ENCODE peak calls at places on chromosomes 7 and 10, in four cellular contexts. A is psoas muscle, P is spleen, V is aorta. J is an unnamed sample.

GRCh38 chr10:132897516-132898381 is 44.6 kb downstream of the CFAP46 start:
- DNase-seq in A (no peak), P (peak; percentile 60), V (no peak), J (peak; percentile 50)

GRCh38 chr10:24617771-24618396 is 105.8 kb downstream of the ARHGAP21 start:
- DNase-seq in A (peak; percentile 66), P (no peak), V (peak; percentile 64), J (peak; percentile 69)

GRCh38 chr10:89236221-89236620 is 15.4 kb downstream of the LIPA start:
- DNase-seq in A (no peak), P (no peak), V (no peak), J (no peak)

GRCh38 chr10:28783089-28783488 is 105.8 kb downstream of the BAMBI start:
- DNase-seq in A (no peak), P (no peak), V (no peak), J (no peak)

GRCh38 chr7:37448057-37448636 is 517 bp downstream of the ELMO1 start:
- DNase-seq in A (no peak), P (no peak), V (no peak), J (no peak)

GRCh38 chr10:103792547-103792946 is 62.8 kb downstream of the SH3PXD2A start:
- DNase-seq in A (no peak), P (no peak), V (no peak), J (no peak)

GRCh38 chr7:28955723-28956607 is 2.2 kb downstream of the TRIL start:
- DNase-seq in A (peak; percentile 82), P (peak; percentile 90), V (peak; percentile 72), J (peak; percentile 93)

GRCh38 chr7:135512135-135512887 is 2.4 kb upstream of the CNOT4 start:
- DNase-seq in A (no peak), P (no peak), V (no peak), J (no peak)

GRCh38 chr10:30625110-30625509 is 4.4 kb downstream of the LYZL2 start:
- DNase-seq in A (no peak), P (no peak), V (no peak), J (no peak)

DNA sequence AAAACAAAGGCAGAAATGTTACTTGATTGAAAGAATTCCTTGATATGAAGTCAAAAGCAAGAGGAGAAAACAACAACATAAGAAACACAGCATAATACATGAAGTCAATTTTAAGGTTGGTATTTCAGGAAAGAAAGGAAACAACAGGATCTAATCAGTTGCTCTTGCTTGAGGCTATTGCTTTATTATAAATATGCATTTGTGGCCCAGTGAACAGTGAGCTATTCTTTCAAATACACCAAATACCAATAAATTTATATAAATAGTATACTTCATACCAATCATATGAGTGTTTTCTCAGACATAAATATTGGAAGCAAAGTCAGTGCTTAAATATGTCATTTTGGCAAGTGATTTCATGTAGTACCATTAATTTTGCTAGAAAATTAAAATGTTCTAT is 806.6 kb downstream of the NXPH1 start:
- DNase-seq in A (no peak), P (no peak), V (no peak), J (no peak)
- H3K4me3 ChIP-seq in A (no peak overlapping the region), P (no peak overlapping the region), V (no peak overlapping the region), J (no peak overlapping the region)

DNA sequence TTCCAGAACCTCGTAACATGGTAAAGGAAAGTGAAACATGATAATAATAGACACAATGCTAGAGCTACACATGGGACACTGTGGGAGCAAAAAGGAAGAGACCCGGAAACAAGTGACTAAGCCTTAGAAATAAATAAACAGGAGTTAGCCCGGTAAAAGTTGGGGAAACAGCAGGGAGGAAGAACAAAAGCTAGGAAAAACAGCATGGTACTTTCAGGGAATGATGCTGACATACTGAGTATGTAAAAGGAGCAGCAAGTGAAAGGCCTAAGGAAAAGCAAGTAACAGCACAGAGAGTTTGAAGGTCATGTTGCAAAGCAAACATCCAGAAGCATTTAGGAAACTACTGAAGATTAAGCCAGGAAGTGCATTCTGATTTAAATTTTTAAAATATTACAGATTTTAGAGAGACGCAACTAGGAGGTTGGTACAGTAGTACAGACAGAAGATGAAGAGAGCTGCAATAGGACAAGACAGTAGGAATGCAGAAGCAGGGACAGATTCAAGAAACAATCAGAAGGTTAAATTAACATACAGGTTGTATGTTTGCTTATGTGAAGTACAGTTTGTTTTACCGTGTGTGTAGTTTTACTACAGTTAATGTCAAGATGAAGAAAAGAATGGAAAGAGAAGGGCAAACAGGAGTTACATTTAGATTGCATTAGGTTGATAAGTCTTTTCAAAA is 63.7 kb downstream of the ARHGAP12 start:
- DNase-seq in A (no peak), P (no peak), V (no peak), J (no peak)
- H3K27ac ChIP-seq in A (peak overlapping the region; percentile 7), P (peak overlapping the region; percentile 23), V (no peak overlapping the region), J (no peak overlapping the region)

DNA sequence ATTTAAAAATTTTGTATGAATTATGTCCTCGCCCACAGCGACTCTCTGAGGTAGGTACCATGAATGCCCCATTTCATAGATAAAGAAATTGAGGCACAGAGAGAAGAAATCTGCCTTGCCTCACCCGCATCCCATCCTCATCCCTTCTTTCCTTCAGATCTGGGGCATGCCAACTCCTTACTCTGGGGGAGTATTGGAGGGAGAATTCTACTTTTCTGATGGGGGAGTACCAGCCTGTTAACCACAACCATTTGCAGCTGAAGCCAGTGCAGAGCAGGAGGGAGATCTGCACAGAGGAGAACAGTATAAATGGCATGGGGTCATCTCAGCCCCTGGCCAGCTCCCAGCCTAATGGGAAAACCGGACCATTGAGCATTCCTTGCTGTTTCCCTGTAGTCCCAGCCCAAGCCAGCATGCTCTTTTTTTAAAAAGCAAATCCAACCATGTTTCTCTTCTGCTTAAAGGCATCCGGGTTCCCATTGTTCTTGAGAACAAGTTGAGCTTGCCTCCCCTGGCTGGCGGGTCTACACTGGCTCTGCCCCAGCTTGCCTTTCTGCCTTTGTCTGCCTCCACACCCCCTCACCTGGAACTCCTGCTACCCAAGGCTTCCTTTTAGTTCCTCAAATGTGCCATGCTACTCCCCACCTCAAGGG is 8.7 kb upstream of the ZNF503 start:
- DNase-seq in A (no peak), P (no peak), V (no peak), J (no peak)
- H3K4me3 ChIP-seq in A (peak overlapping the region; percentile 84), P (no peak overlapping the region), V (no peak overlapping the region), J (peak overlapping the region; percentile 70)

DNA sequence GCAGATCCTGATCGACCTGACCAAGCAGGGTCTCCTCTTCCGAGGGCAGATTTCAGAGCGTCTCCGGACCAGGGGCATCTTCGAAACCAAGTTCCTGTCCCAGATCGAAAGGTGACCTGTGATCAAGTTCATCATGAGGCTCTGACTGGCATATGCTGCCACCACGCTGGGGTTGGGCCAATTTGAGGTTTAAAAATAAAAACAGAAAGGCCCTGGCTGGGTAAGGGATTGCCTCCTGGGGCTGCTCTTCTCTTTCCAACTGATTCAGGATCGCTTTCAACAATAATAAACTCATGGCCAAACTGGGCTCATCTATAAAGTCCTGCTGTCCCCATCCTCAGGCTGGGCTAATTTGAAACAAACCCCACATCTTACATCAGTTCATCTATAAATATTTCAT is 17.1 kb upstream of the HK1 start:
- DNase-seq in A (no peak), P (no peak), V (no peak), J (no peak)
- H3K27ac ChIP-seq in A (no peak overlapping the region), P (no peak overlapping the region), V (no peak overlapping the region), J (no peak overlapping the region)

GRCh38 chr10:93599778-93600177 is 1.3 kb downstream of the RBP4 start:
- DNase-seq in A (no peak), P (no peak), V (no peak), J (no peak)

GRCh38 chr10:93601774-93602162 is 733 bp upstream of the RBP4 start:
- DNase-seq in A (no peak), P (no peak), V (no peak), J (no peak)

GRCh38 chr10:93599335-93599734 is 1.7 kb downstream of the RBP4 start:
- DNase-seq in A (no peak), P (no peak), V (no peak), J (no peak)

GRCh38 chr10:93600446-93600860 is 582 bp downstream of the RBP4 start:
- DNase-seq in A (peak; percentile 21), P (no peak), V (no peak), J (no peak)

GRCh38 chr10:93600861-93601773 is at the start of gene RBP4:
- DNase-seq in A (peak; percentile 55), P (no peak), V (peak; percentile 56), J (peak; percentile 69)
- H3K4me3 ChIP-seq in A (peak within 1 kb of the TSS; percentile 54), P (peak within 1 kb of the TSS; percentile 8), V (peak within 1 kb of the TSS; percentile 13), J (peak within 1 kb of the TSS; percentile 32)

GRCh38 chr10:18474111-18474455 is 177.3 kb downstream of the NSUN6 start:
- DNase-seq in A (no peak), P (no peak), V (no peak), J (no peak)

GRCh38 chr10:18476283-18476682 is 175.1 kb downstream of the NSUN6 start:
- DNase-seq in A (no peak), P (no peak), V (no peak), J (no peak)

GRCh38 chr10:18469125-18469524 is 182.3 kb downstream of the NSUN6 start:
- DNase-seq in A (no peak), P (no peak), V (no peak), J (no peak)

GRCh38 chr10:18473424-18474110 is 177.8 kb downstream of the NSUN6 start:
- DNase-seq in A (no peak), P (no peak), V (no peak), J (no peak)

DNA sequence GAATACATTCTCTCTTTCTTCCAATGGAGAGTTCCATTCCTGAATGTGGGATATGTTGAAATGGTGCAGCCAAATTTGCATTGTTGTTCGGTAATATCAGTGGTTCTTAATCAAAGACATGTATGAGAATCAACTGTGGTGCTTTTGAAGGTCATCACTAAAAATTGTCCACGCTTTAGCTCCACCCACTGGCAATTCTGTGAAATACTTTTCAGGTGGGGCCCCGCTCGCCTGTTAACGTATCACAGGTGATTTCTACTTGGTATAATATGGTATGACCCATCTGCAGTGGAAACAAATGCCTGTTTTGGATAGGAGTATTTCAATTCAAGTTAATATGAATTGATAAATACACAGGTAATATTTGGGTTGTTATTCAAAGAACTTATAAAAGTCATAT is 178.4 kb downstream of the NSUN6 start:
- DNase-seq in A (no peak), P (no peak), V (no peak), J (no peak)
- H3K27ac ChIP-seq in A (no peak overlapping the region), P (no peak overlapping the region), V (peak overlapping the region; percentile 37), J (no peak overlapping the region)

DNA sequence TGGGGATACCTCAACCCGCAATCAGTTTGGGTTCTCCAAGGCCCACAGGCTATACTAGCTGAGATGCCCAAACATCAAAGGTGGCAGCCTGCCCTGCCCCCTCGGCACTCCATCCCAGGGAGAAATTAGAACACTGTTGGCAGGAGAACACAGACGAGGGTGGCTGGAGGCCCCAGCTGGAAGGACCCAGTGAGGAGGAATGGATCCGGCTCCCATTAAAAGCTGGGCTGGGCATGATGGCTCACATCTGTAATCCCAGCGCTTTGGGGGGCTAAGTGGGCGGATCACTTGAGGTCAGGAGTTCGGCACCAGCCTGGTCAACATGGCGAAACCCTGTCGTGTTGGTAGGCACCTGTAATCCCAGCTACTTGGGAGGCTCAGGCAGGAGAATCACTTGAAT is 199.9 kb upstream of the GNAI1 start:
- DNase-seq in A (no peak), P (no peak), V (no peak), J (no peak)
- H3K4me3 ChIP-seq in A (no peak overlapping the region), P (no peak overlapping the region), V (no peak overlapping the region), J (no peak overlapping the region)

GRCh38 chr10:75407296-75407715 is 5.7 kb upstream of the ZNF503 start:
- DNase-seq in A (no peak), P (no peak), V (no peak), J (peak; percentile 74)

GRCh38 chr10:75408911-75409885 is 7.6 kb upstream of the ZNF503 start:
- DNase-seq in A (peak; percentile 78), P (peak; percentile 88), V (peak; percentile 89), J (peak; percentile 92)

GRCh38 chr10:75407716-75408511 is 6.3 kb upstream of the ZNF503 start:
- DNase-seq in A (peak; percentile 37), P (no peak), V (peak; percentile 72), J (peak; percentile 78)

GRCh38 chr10:75406158-75407065 is 4.8 kb upstream of the ZNF503 start:
- DNase-seq in A (no peak), P (no peak), V (no peak), J (peak; percentile 67)

GRCh38 chr10:75408512-75408881 is 6.9 kb upstream of the ZNF503 start:
- DNase-seq in A (peak; percentile 33), P (no peak), V (no peak), J (peak; percentile 70)
- H3K27ac ChIP-seq in A (peak overlapping the region; percentile 73), P (no peak overlapping the region), V (peak overlapping the region; percentile 55), J (peak overlapping the region; percentile 96)

J was measured in upper lobe of right lung.